ENCODE peak calls at places on chromosomes 11 and 22, in four cellular contexts. X, F, Y and A are unnamed samples.

GRCh38 chr11:65391007-65391406 is 4.6 kb downstream of the FRMD8 start:
- DNase-seq in X (no peak), Y (no peak), F (no peak), A (no peak)

GRCh38 chr11:129731316-129731715 is 84.3 kb upstream of the TMEM45B start:
- DNase-seq in X (peak), Y (no peak), F (no peak), A (no peak)

GRCh38 chr11:121613724-121614123 is 161.0 kb upstream of the SORL1-AS1 start:
- DNase-seq in X (peak), Y (no peak), F (no peak), A (no peak)

GRCh38 chr22:39183991-39184585 is 31.6 kb upstream of the CBX7 start:
- DNase-seq in Y (no peak), X (peak), F (peak), A (no peak)

GRCh38 chr11:8213390-8213789 is 44.6 kb upstream of the RIC3 start:
- DNase-seq in F (no peak), X (no peak), Y (no peak), A (no peak)

GRCh38 chr11:113728814-113729213 is 22.7 kb upstream of the TMPRSS5 start:
- DNase-seq in Y (no peak), X (no peak), F (no peak), A (no peak)

GRCh38 chr22:43745783-43746356 is 66.2 kb downstream of the EFCAB6 start:
- DNase-seq in X (no peak), F (no peak), Y (no peak), A (no peak)

GRCh38 chr11:76251576-76251975 is 45.3 kb upstream of the WNT11 start:
- DNase-seq in F (no peak), Y (no peak), X (no peak), A (no peak)

GRCh38 chr22:40420341-40421081 is 50.1 kb downstream of the SGSM3 start:
- DNase-seq in Y (no peak), X (no peak), F (no peak), A (no peak)

GRCh38 chr22:25482091-25482760 is 82.2 kb upstream of the GRK3 start:
- DNase-seq in X (no peak), F (no peak), Y (no peak), A (no peak)

GRCh38 chr11:112725636-112726035 is 235.6 kb upstream of the NCAM1 start:
- DNase-seq in F (no peak), Y (no peak), X (no peak), A (no peak)

GRCh38 chr22:29914165-29914564 is 31.2 kb downstream of the MTMR3 start:
- DNase-seq in F (no peak), X (peak), Y (no peak), A (peak)

GRCh38 chr11:122234257-122234656 is 118.2 kb upstream of the BLID start:
- DNase-seq in X (no peak), F (no peak), Y (no peak), A (no peak)

GRCh38 chr11:3231550-3231850 is 717 bp downstream of the MRGPRE start:
- DNase-seq in Y (no peak), F (no peak), X (no peak), A (no peak)
- TF ChIP-seq EZH2 in Y (no peak), F (no peak), X (no peak), A (no peak)

GRCh38 chr22:50085211-50085999 is at the start of gene MLC1:
- DNase-seq in Y (no peak), X (no peak), F (no peak), A (no peak)
- TF ChIP-seq EZH2 in Y (no peak), X (no peak), F (no peak), A (no peak)

GRCh38 chr11:31821235-31821764 is 10.2 kb upstream of the PAX6 start:
- DNase-seq in Y (no peak), F (no peak), X (no peak), A (no peak)
- TF ChIP-seq EZH2 in Y (no peak), F (no peak), X (no peak), A (no peak)

DNA sequence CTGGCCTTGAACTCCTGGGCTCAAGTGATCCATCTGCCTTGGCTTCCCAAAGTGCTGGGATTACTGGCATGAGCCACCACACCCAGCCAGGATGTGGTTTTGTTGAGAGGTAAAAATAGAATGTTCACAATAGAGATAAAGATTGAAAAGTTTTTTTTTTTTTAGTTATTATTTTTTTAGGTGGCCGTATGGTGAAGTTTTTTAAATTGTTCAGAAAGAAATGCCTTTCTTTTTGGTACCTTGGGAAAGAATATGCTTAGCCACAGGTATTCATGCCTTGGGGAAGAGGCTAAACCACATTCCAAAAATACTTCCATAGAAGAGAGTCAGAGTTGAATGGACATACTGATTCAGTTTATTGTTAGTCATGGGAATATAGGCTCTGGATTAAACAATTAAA is 143.4 kb downstream of the C11orf91 start:
- DNase-seq in X (peak), F (no peak), Y (no peak), A (no peak)
- TF ChIP-seq EZH2 in X (no peak), F (no peak), Y (no peak), A (no peak)

GRCh38 chr22:38080847-38081635 is 2.9 kb downstream of the SLC16A8 start:
- DNase-seq in Y (no peak), F (no peak), X (no peak), A (peak)
- TF ChIP-seq EZH2 in Y (no peak), F (no peak), X (no peak), A (peak)

GRCh38 chr11:2445107-2445947 is 519 bp downstream of the KCNQ1 start:
- DNase-seq in X (no peak), Y (peak), F (no peak), A (no peak)
- TF ChIP-seq EZH2 in X (no peak), Y (no peak), F (no peak), A (no peak)

GRCh38 chr11:20668410-20668809 is 976 bp upstream of the NELL1 start:
- DNase-seq in X (no peak), Y (no peak), F (no peak), A (no peak)

GRCh38 chr11:20668844-20669832 is at the start of gene NELL1:
- DNase-seq in F (no peak), Y (no peak), X (no peak), A (peak)

GRCh38 chr11:20670932-20671403 is 1.6 kb downstream of the NELL1 start:
- DNase-seq in X (no peak), Y (no peak), F (no peak), A (no peak)

GRCh38 chr11:20671856-20672546 is 2.6 kb downstream of the NELL1 start:
- DNase-seq in F (peak), Y (no peak), X (no peak), A (peak)

GRCh38 chr11:20669833-20670684 is 673 bp downstream of the NELL1 start:
- DNase-seq in X (no peak), F (no peak), Y (no peak), A (no peak)
- TF ChIP-seq EZH2 in X (no peak), F (no peak), Y (no peak), A (no peak)